ENCODE peak calls at places on chromosomes 16 and 17, in seven cellular contexts. One of them, this sample, is unnamed.

GRCh38 chr17:77322534-77323412 is 182.0 kb downstream of the SEC14L1 start:
- DNase-seq in suprapubic skin: peak
- DNase-seq in SK-N-SH: peak
- DNase-seq in HL-60: peak
- DNase-seq in prostate gland: no peak
- DNase-seq in endothelial cell of umbilical vein: peak
- DNase-seq in breast epithelium: peak
- DNase-seq in this sample: peak

GRCh38 chr17:16428098-16428882 is 12.9 kb downstream of the TRPV2 start:
- DNase-seq in suprapubic skin: no peak
- DNase-seq in breast epithelium: no peak
- DNase-seq in SK-N-SH: peak
- DNase-seq in prostate gland: no peak
- DNase-seq in HL-60: peak
- DNase-seq in endothelial cell of umbilical vein: peak
- DNase-seq in this sample: no peak

GRCh38 chr17:39486242-39486641 is 25.0 kb downstream of the CDK12 start:
- DNase-seq in breast epithelium: no peak
- DNase-seq in prostate gland: no peak
- DNase-seq in endothelial cell of umbilical vein: no peak
- DNase-seq in SK-N-SH: no peak
- DNase-seq in suprapubic skin: no peak
- DNase-seq in HL-60: no peak
- DNase-seq in this sample: no peak

GRCh38 chr17:69358688-69359596 is 32.0 kb upstream of the ABCA5 start:
- DNase-seq in HL-60: no peak
- DNase-seq in SK-N-SH: peak
- DNase-seq in prostate gland: no peak
- DNase-seq in suprapubic skin: no peak
- DNase-seq in breast epithelium: no peak
- DNase-seq in endothelial cell of umbilical vein: peak
- DNase-seq in this sample: peak

GRCh38 chr16:56975714-56976113 is 13.6 kb upstream of the NLRC5 start:
- DNase-seq in HL-60: no peak
- DNase-seq in SK-N-SH: no peak
- DNase-seq in prostate gland: no peak
- DNase-seq in breast epithelium: no peak
- DNase-seq in endothelial cell of umbilical vein: no peak
- DNase-seq in suprapubic skin: no peak
- DNase-seq in this sample: no peak

GRCh38 chr17:31645351-31645750 is 213.7 kb downstream of the COPRS start:
- DNase-seq in endothelial cell of umbilical vein: no peak
- DNase-seq in HL-60: no peak
- DNase-seq in prostate gland: no peak
- DNase-seq in suprapubic skin: no peak
- DNase-seq in SK-N-SH: no peak
- DNase-seq in breast epithelium: no peak
- DNase-seq in this sample: no peak

GRCh38 chr17:73427198-73427597 is 115.4 kb upstream of the CDC42EP4 start:
- DNase-seq in SK-N-SH: no peak
- DNase-seq in prostate gland: peak
- DNase-seq in HL-60: no peak
- DNase-seq in suprapubic skin: no peak
- DNase-seq in breast epithelium: no peak
- DNase-seq in endothelial cell of umbilical vein: no peak
- DNase-seq in this sample: no peak

GRCh38 chr17:42287305-42288077 is 807 bp upstream of the STAT5A start:
- DNase-seq in HL-60: no peak
- DNase-seq in suprapubic skin: peak
- DNase-seq in breast epithelium: peak
- DNase-seq in endothelial cell of umbilical vein: peak
- DNase-seq in prostate gland: no peak
- DNase-seq in SK-N-SH: peak
- DNase-seq in this sample: no peak

GRCh38 chr17:7644768-7645167 is 6.0 kb upstream of the ATP1B2 start:
- DNase-seq in endothelial cell of umbilical vein: no peak
- DNase-seq in prostate gland: no peak
- DNase-seq in HL-60: no peak
- DNase-seq in breast epithelium: no peak
- DNase-seq in SK-N-SH: no peak
- DNase-seq in suprapubic skin: no peak
- DNase-seq in this sample: no peak

GRCh38 chr17:5837055-5837491 is 233.1 kb upstream of the WSCD1 start:
- DNase-seq in HL-60: no peak
- DNase-seq in prostate gland: peak
- DNase-seq in breast epithelium: peak
- DNase-seq in suprapubic skin: no peak
- DNase-seq in SK-N-SH: no peak
- DNase-seq in endothelial cell of umbilical vein: peak
- DNase-seq in this sample: peak

GRCh38 chr16:30956601-30957455 is 726 bp upstream of the SETD1A start:
- DNase-seq in breast epithelium: peak
- DNase-seq in SK-N-SH: peak
- DNase-seq in HL-60: peak
- DNase-seq in suprapubic skin: peak
- DNase-seq in endothelial cell of umbilical vein: peak
- DNase-seq in prostate gland: peak
- DNase-seq in this sample: peak

GRCh38 chr17:58306131-58306951 is 22.3 kb downstream of the TSPOAP1 start:
- DNase-seq in prostate gland: no peak
- DNase-seq in SK-N-SH: peak
- DNase-seq in HL-60: no peak
- DNase-seq in endothelial cell of umbilical vein: no peak
- DNase-seq in breast epithelium: peak
- DNase-seq in suprapubic skin: no peak
- DNase-seq in this sample: no peak

GRCh38 chr16:80837421-80838263 is 33.2 kb upstream of the CDYL2 start:
- DNase-seq in HL-60: no peak
- DNase-seq in SK-N-SH: no peak
- DNase-seq in prostate gland: peak
- DNase-seq in suprapubic skin: no peak
- DNase-seq in breast epithelium: no peak
- DNase-seq in endothelial cell of umbilical vein: no peak
- DNase-seq in this sample: no peak

GRCh38 chr16:1103649-1104005 is 7.6 kb upstream of the C1QTNF8 start:
- DNase-seq in breast epithelium: no peak
- DNase-seq in prostate gland: no peak
- DNase-seq in HL-60: no peak
- DNase-seq in SK-N-SH: no peak
- DNase-seq in endothelial cell of umbilical vein: no peak
- DNase-seq in suprapubic skin: no peak
- DNase-seq in this sample: no peak

GRCh38 chr16:2512920-2513404 is 790 bp upstream of the ATP6V0C start:
- DNase-seq in SK-N-SH: peak
- DNase-seq in breast epithelium: no peak
- DNase-seq in HL-60: no peak
- DNase-seq in suprapubic skin: no peak
- DNase-seq in endothelial cell of umbilical vein: no peak
- DNase-seq in prostate gland: no peak
- DNase-seq in this sample: no peak

GRCh38 chr16:2515180-2515803 is 1.5 kb downstream of the ATP6V0C start:
- DNase-seq in suprapubic skin: peak
- DNase-seq in breast epithelium: no peak
- DNase-seq in endothelial cell of umbilical vein: no peak
- DNase-seq in HL-60: peak
- DNase-seq in prostate gland: no peak
- DNase-seq in SK-N-SH: no peak
- DNase-seq in this sample: no peak

GRCh38 chr16:2511996-2512919 is 1.5 kb upstream of the ATP6V0C start:
- DNase-seq in breast epithelium: no peak
- DNase-seq in endothelial cell of umbilical vein: no peak
- DNase-seq in HL-60: no peak
- DNase-seq in SK-N-SH: no peak
- DNase-seq in prostate gland: no peak
- DNase-seq in suprapubic skin: no peak
- DNase-seq in this sample: no peak

GRCh38 chr16:2514333-2515179 is 804 bp downstream of the ATP6V0C start:
- DNase-seq in HL-60: peak
- DNase-seq in endothelial cell of umbilical vein: no peak
- DNase-seq in suprapubic skin: peak
- DNase-seq in breast epithelium: peak
- DNase-seq in SK-N-SH: no peak
- DNase-seq in prostate gland: no peak
- DNase-seq in this sample: no peak

DNA sequence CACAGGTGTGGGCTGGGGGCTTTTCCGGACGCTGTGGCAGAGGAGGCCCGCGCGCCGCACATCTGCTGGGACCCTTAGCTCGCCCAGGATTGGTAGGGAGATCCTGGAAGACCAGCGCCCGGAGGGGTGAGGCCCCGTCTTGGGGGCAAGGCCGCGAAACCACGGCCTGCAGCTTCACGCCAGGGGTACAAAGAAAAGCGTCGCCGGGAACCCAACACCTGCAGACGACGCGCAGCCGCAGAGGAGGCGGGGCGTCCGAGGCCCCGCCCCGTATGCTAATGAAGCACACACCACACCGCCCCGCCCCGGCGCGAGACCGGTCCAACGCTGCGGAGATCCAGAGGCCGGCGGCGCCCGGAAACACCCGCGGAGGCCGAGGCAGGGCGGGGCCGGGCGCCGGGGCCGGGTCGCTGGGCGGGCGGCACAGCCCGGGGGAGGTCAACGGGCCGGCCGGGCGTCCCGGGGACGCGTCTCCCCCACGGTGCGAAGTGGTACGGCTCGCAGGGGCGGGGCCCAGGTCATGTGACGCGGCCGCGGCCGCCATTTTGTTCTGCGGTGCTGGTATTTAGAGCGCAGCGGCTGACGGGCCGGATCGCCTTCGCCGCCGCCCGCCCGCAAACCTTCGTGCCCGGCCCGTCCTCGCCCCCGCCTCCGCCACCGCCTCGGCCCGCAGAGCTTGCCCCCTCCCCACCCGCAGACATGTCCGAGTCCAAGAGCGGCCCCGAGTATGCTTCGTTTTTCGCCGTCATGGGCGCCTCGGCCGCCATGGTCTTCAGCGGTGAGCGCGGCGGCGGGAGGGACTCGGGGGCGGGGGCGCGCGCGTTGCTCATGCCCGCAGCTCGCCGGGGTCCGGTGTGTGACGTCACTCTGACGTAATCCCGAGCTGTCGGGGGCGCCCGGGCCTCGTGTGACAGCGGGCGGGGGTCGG is at the start of gene ATP6V0C:
- DNase-seq in SK-N-SH: peak
- DNase-seq in endothelial cell of umbilical vein: peak
- DNase-seq in prostate gland: peak
- DNase-seq in suprapubic skin: peak
- DNase-seq in HL-60: peak
- DNase-seq in breast epithelium: peak
- DNase-seq in this sample: peak
- TF ChIP-seq POLR2AphosphoS5 in SK-N-SH: peak
- TF ChIP-seq POLR2AphosphoS5 in endothelial cell of umbilical vein: peak
- TF ChIP-seq POLR2AphosphoS5 in prostate gland: peak
- TF ChIP-seq POLR2AphosphoS5 in suprapubic skin: peak
- TF ChIP-seq POLR2AphosphoS5 in HL-60: peak
- TF ChIP-seq POLR2AphosphoS5 in breast epithelium: peak
- TF ChIP-seq POLR2AphosphoS5 in this sample: peak

GRCh38 chr16:57987441-57988177 is 12.9 kb downstream of the ZNF319 start:
- DNase-seq in endothelial cell of umbilical vein: no peak
- DNase-seq in HL-60: no peak
- DNase-seq in SK-N-SH: no peak
- DNase-seq in breast epithelium: no peak
- DNase-seq in suprapubic skin: no peak
- DNase-seq in prostate gland: no peak
- DNase-seq in this sample: no peak

GRCh38 chr16:57986196-57986595 is 14.3 kb downstream of the ZNF319 start:
- DNase-seq in SK-N-SH: no peak
- DNase-seq in prostate gland: no peak
- DNase-seq in endothelial cell of umbilical vein: no peak
- DNase-seq in suprapubic skin: no peak
- DNase-seq in breast epithelium: no peak
- DNase-seq in HL-60: no peak
- DNase-seq in this sample: no peak

GRCh38 chr16:57982345-57982744 is 11.4 kb upstream of the CNGB1 start:
- DNase-seq in endothelial cell of umbilical vein: no peak
- DNase-seq in suprapubic skin: no peak
- DNase-seq in prostate gland: no peak
- DNase-seq in HL-60: no peak
- DNase-seq in breast epithelium: no peak
- DNase-seq in SK-N-SH: no peak
- DNase-seq in this sample: no peak

GRCh38 chr16:57984443-57985203 is 13.7 kb upstream of the CNGB1 start:
- DNase-seq in HL-60: peak
- DNase-seq in prostate gland: peak
- DNase-seq in endothelial cell of umbilical vein: peak
- DNase-seq in breast epithelium: peak
- DNase-seq in SK-N-SH: peak
- DNase-seq in suprapubic skin: peak
- DNase-seq in this sample: no peak

GRCh38 chr16:57985204-57986121 is 14.5 kb upstream of the CNGB1 start:
- DNase-seq in endothelial cell of umbilical vein: peak
- DNase-seq in breast epithelium: no peak
- DNase-seq in SK-N-SH: peak
- DNase-seq in suprapubic skin: no peak
- DNase-seq in HL-60: no peak
- DNase-seq in prostate gland: no peak
- DNase-seq in this sample: no peak
- H3K4me3 ChIP-seq in endothelial cell of umbilical vein: peak
- H3K4me3 ChIP-seq in breast epithelium: peak
- H3K4me3 ChIP-seq in SK-N-SH: peak
- H3K4me3 ChIP-seq in suprapubic skin: peak
- H3K4me3 ChIP-seq in HL-60: peak
- H3K4me3 ChIP-seq in prostate gland: peak
- H3K4me3 ChIP-seq in this sample: no peak

GRCh38 chr17:14947671-14948070 is 317.5 kb downstream of the PMP22 start:
- DNase-seq in prostate gland: no peak
- DNase-seq in HL-60: no peak
- DNase-seq in suprapubic skin: no peak
- DNase-seq in breast epithelium: no peak
- DNase-seq in endothelial cell of umbilical vein: no peak
- DNase-seq in SK-N-SH: no peak
- DNase-seq in this sample: no peak
- TF ChIP-seq POLR2AphosphoS5 in prostate gland: no peak
- TF ChIP-seq POLR2AphosphoS5 in HL-60: no peak
- TF ChIP-seq POLR2AphosphoS5 in suprapubic skin: no peak
- TF ChIP-seq POLR2AphosphoS5 in breast epithelium: no peak
- TF ChIP-seq POLR2AphosphoS5 in endothelial cell of umbilical vein: no peak
- TF ChIP-seq POLR2AphosphoS5 in SK-N-SH: no peak
- TF ChIP-seq POLR2AphosphoS5 in this sample: no peak

GRCh38 chr17:9364837-9365430 is 210.7 kb downstream of the STX8 start:
- DNase-seq in SK-N-SH: no peak
- DNase-seq in suprapubic skin: no peak
- DNase-seq in prostate gland: no peak
- DNase-seq in HL-60: no peak
- DNase-seq in endothelial cell of umbilical vein: no peak
- DNase-seq in breast epithelium: no peak
- DNase-seq in this sample: no peak

GRCh38 chr17:9363440-9364350 is 211.9 kb downstream of the STX8 start:
- DNase-seq in prostate gland: no peak
- DNase-seq in suprapubic skin: no peak
- DNase-seq in HL-60: no peak
- DNase-seq in breast epithelium: no peak
- DNase-seq in endothelial cell of umbilical vein: no peak
- DNase-seq in SK-N-SH: no peak
- DNase-seq in this sample: peak

GRCh38 chr17:9360610-9361571 is 214.7 kb downstream of the STX8 start:
- DNase-seq in breast epithelium: no peak
- DNase-seq in prostate gland: no peak
- DNase-seq in HL-60: no peak
- DNase-seq in SK-N-SH: no peak
- DNase-seq in suprapubic skin: no peak
- DNase-seq in endothelial cell of umbilical vein: no peak
- DNase-seq in this sample: no peak

GRCh38 chr17:9356488-9356911 is 219.1 kb downstream of the STX8 start:
- DNase-seq in suprapubic skin: no peak
- DNase-seq in prostate gland: no peak
- DNase-seq in SK-N-SH: no peak
- DNase-seq in breast epithelium: no peak
- DNase-seq in HL-60: peak
- DNase-seq in endothelial cell of umbilical vein: no peak
- DNase-seq in this sample: no peak

GRCh38 chr17:9361572-9361955 is 214.1 kb downstream of the STX8 start:
- DNase-seq in HL-60: no peak
- DNase-seq in breast epithelium: no peak
- DNase-seq in suprapubic skin: no peak
- DNase-seq in prostate gland: no peak
- DNase-seq in SK-N-SH: no peak
- DNase-seq in endothelial cell of umbilical vein: no peak
- DNase-seq in this sample: no peak
- H3K4me3 ChIP-seq in HL-60: no peak
- H3K4me3 ChIP-seq in breast epithelium: no peak
- H3K4me3 ChIP-seq in suprapubic skin: no peak
- H3K4me3 ChIP-seq in prostate gland: no peak
- H3K4me3 ChIP-seq in SK-N-SH: no peak
- H3K4me3 ChIP-seq in endothelial cell of umbilical vein: no peak
- H3K4me3 ChIP-seq in this sample: no peak

This sample was measured in HCT116.